ENCODE peak calls at places on chromosomes 6 and 20, in ten cellular contexts. Z is neuronal stem cell; U is heart right ventricle; T is keratinocyte; O is uterus; W is CD8-positive, alpha-beta memory T cell; I is MM.1S; K is mesendoderm; F is endothelial cell of umbilical vein; R is naive thymus-derived CD4-positive, alpha-beta T cell. X is an unnamed sample. For H3K36me3, the result is how much of the 10 kb centered on the place peaks cover.

GRCh38 chr6:108914235-108915022 is 66.2 kb downstream of the ARMC2 start:
- DNase-seq in R (peak), O (no peak), U (no peak), F (no peak), W (peak), Z (no peak), I (no peak), K (peak), T (no peak), X (no peak)

GRCh38 chr20:57693002-57693582 is 16.7 kb downstream of the PMEPA1 start:
- DNase-seq in I (no peak), T (peak), F (no peak), W (no peak), O (no peak), U (no peak), K (peak), Z (no peak), R (no peak), X (no peak)

GRCh38 chr6:28215425-28215824 is 9.7 kb upstream of the ZSCAN9 start:
- DNase-seq in R (no peak), W (no peak), K (no peak), Z (no peak), I (no peak), T (no peak), O (no peak), F (no peak), U (no peak), X (no peak)

GRCh38 chr20:25293910-25294458 is 46.1 kb downstream of the PYGB start:
- DNase-seq in F (no peak), R (no peak), U (no peak), K (no peak), T (no peak), Z (no peak), O (no peak), W (no peak), I (no peak), X (no peak)

GRCh38 chr6:102732908-102733307 is 1339.4 kb downstream of the GRIK2 start:
- DNase-seq in K (no peak), W (no peak), R (no peak), O (no peak), T (no peak), F (no peak), I (no peak), U (no peak), Z (no peak), X (no peak)

GRCh38 chr20:62980970-62981369 is 25.8 kb downstream of the BHLHE23 start:
- DNase-seq in K (no peak), F (no peak), O (no peak), U (no peak), R (peak), W (no peak), I (no peak), T (no peak), Z (no peak), X (no peak)

GRCh38 chr20:40941023-40941655 is 87.5 kb upstream of the TOP1 start:
- DNase-seq in W (no peak), T (no peak), I (no peak), F (no peak), R (no peak), K (no peak), Z (no peak), O (no peak), U (no peak), X (no peak)

GRCh38 chr6:42226251-42227143 is 8.8 kb upstream of the MRPS10 start:
- DNase-seq in U (no peak), F (no peak), T (peak), Z (no peak), K (peak), W (no peak), I (no peak), R (no peak), O (no peak), X (no peak)

GRCh38 chr20:25389381-25389857 is 1.2 kb downstream of the ABHD12 start:
- DNase-seq in T (no peak), W (no peak), I (peak), Z (no peak), F (peak), U (no peak), R (peak), O (no peak), K (peak), X (peak)

GRCh38 chr6:124223596-124223995 is 419.9 kb downstream of the NKAIN2 start:
- DNase-seq in K (peak), W (no peak), U (no peak), Z (no peak), O (no peak), T (no peak), F (no peak), R (no peak), I (no peak), X (no peak)

GRCh38 chr6:124881898-124882579 is 80.2 kb upstream of the RNF217 start:
- DNase-seq in R (no peak), I (no peak), O (no peak), Z (no peak), T (no peak), W (no peak), U (no peak), F (peak), K (peak), X (no peak)

GRCh38 chr6:22737331-22737730 is 168.0 kb downstream of the HDGFL1 start:
- DNase-seq in Z (peak), K (peak), O (peak), U (no peak), I (no peak), R (no peak), T (no peak), F (peak), W (no peak), X (no peak)

GRCh38 chr6:66948106-66948505 is 1241.1 kb upstream of the EYS start:
- DNase-seq in R (no peak), T (no peak), U (no peak), W (no peak), O (no peak), Z (no peak), F (no peak), K (no peak), I (no peak), X (no peak)

GRCh38 chr6:142773859-142774258 is 171.1 kb downstream of the HIVEP2 start:
- DNase-seq in Z (no peak), F (no peak), K (no peak), O (no peak), I (peak), T (no peak), R (peak), U (no peak), W (no peak), X (no peak)

GRCh38 chr6:24332306-24332705 is 25.6 kb downstream of the DCDC2 start:
- DNase-seq in I (no peak), O (no peak), F (no peak), K (peak), R (no peak), U (no peak), T (peak), W (no peak), Z (no peak), X (no peak)

GRCh38 chr6:3844097-3844463 is 5.1 kb upstream of the FAM50B start:
- DNase-seq in F (no peak), I (no peak), W (no peak), O (no peak), U (no peak), R (no peak), K (no peak), Z (no peak), T (no peak), X (no peak)

GRCh38 chr6:20403766-20404640 is 2.3 kb downstream of the E2F3 start:
- DNase-seq in R (peak), W (peak), Z (peak), K (peak), O (peak), I (no peak), U (no peak), T (no peak), F (peak), X (no peak)

GRCh38 chr6:44045672-44046015 is 81.6 kb downstream of the MRPL14 start:
- DNase-seq in K (no peak), F (no peak), T (no peak), O (no peak), I (no peak), Z (no peak), R (no peak), U (peak), W (peak), X (no peak)

GRCh38 chr6:131199568-131200272 is 64.5 kb downstream of the AKAP7 start:
- DNase-seq in F (peak), W (peak), K (peak), U (no peak), Z (peak), R (peak), T (peak), O (no peak), I (peak), X (no peak)

GRCh38 chr20:1383621-1384404 is 9.0 kb downstream of the FKBP1A start:
- DNase-seq in W (no peak), I (no peak), U (no peak), F (no peak), R (no peak), T (no peak), Z (no peak), O (no peak), K (no peak), X (peak)

GRCh38 chr6:144415835-144416237 is 130.7 kb downstream of the UTRN start:
- DNase-seq in I (no peak), Z (no peak), U (no peak), T (peak), W (no peak), K (no peak), O (no peak), F (peak), R (no peak), X (no peak)

GRCh38 chr6:130188207-130188899 is 34.4 kb downstream of the SAMD3 start:
- DNase-seq in K (no peak), T (no peak), I (no peak), Z (no peak), R (no peak), O (no peak), W (no peak), U (no peak), F (no peak), X (no peak)

GRCh38 chr6:130187335-130188206 is 35.2 kb downstream of the SAMD3 start:
- DNase-seq in K (no peak), U (no peak), I (no peak), F (no peak), Z (no peak), O (no peak), W (no peak), T (no peak), R (no peak), X (no peak)

GRCh38 chr6:130190701-130191375 is 31.9 kb downstream of the SAMD3 start:
- DNase-seq in I (no peak), R (no peak), F (no peak), K (no peak), T (no peak), W (no peak), Z (no peak), U (no peak), O (no peak), X (no peak)

GRCh38 chr6:130189691-130190459 is 32.9 kb downstream of the SAMD3 start:
- DNase-seq in R (peak), O (no peak), W (no peak), I (no peak), Z (no peak), T (no peak), F (no peak), U (no peak), K (no peak), X (no peak)

GRCh38 chr6:130191376-130191702 is 31.4 kb downstream of the SAMD3 start:
- DNase-seq in T (no peak), F (no peak), U (no peak), W (no peak), I (no peak), K (no peak), O (no peak), Z (no peak), R (no peak), X (no peak)
- H3K27ac ChIP-seq in T (no peak), F (no peak), U (no peak), W (no peak), I (no peak), K (no peak), O (no peak), Z (no peak), R (peak), X (no peak)

GRCh38 chr20:35120012-35120701 is 27.0 kb downstream of the EDEM2 start:
- DNase-seq in O (no peak), F (peak), W (no peak), I (no peak), Z (no peak), K (no peak), R (no peak), T (no peak), U (no peak), X (no peak)

GRCh38 chr20:35115606-35116005 is 23.0 kb upstream of the TRPC4AP start:
- DNase-seq in F (no peak), O (no peak), I (no peak), Z (no peak), U (no peak), W (no peak), T (no peak), R (no peak), K (no peak), X (no peak)

GRCh38 chr20:35116258-35116657 is 23.7 kb upstream of the TRPC4AP start:
- DNase-seq in W (no peak), F (no peak), R (no peak), T (no peak), U (no peak), K (no peak), O (no peak), Z (no peak), I (no peak), X (no peak)

GRCh38 chr20:35117148-35117547 is 24.5 kb upstream of the TRPC4AP start:
- DNase-seq in I (no peak), F (no peak), O (no peak), K (no peak), T (no peak), Z (no peak), R (no peak), U (no peak), W (no peak), X (no peak)

GRCh38 chr20:35117629-35118028 is 25.0 kb upstream of the TRPC4AP start:
- DNase-seq in K (no peak), T (no peak), F (no peak), I (no peak), U (no peak), W (no peak), R (no peak), Z (no peak), O (no peak), X (no peak)
- H3K36me3 ChIP-seq in K (under half), T (under half), F (under half), I (under half), U (half or more), W (under half), R (under half), Z (under half), O (under half), X (under half)

DNA sequence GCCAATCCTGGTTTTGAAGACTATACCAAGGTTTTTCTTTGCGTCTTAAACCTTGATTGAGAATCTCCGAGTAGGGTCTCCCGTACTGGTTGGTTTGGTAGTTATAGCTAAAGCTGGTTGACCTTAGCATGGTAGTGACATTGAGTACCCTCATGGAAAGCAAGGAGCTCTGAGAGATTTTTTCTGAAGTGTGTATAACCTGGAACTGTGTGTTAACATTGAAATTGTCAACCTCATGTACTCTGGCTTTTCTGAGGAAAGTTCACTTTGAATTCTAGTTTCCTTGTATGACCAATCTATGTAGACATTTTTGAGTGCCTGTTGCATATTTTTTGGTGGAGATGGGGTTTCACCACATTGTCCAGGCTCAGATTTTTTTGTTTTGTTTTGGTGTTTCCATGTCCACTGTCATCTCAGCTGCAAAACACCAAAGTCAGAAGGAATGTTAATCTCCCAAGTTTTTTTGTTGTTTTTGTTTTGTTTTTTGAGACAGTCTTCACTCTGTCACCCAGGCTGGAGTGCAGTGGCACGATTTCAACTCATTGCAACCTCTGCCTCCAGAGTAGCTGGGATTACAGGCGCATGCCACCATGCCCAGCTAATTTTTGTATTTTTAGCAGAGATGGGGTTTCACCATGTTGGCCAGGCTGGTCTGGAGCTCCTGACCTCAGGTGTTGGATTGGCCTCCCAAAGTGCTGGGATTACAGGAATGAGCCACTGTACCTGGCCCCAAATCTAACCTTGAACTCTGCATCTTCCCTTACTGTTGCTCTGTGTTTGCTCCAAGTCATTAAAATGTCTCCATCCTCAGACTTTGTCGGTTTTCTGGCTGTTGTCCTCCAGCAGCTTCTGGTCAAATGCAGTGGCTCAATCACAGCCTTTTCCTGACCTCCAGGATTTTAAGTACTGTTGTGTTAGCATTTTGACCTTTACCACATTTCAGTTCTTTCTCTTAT is 4.3 kb downstream of the RPS12 start:
- DNase-seq in T (no peak), O (no peak), U (no peak), W (no peak), Z (no peak), F (no peak), K (no peak), R (no peak), I (no peak), X (no peak)
- H3K4me3 ChIP-seq in T (no peak), O (no peak), U (no peak), W (no peak), Z (no peak), F (no peak), K (no peak), R (no peak), I (no peak), X (no peak)

GRCh38 chr20:31689141-31689540 is 33.5 kb downstream of the BCL2L1 start:
- DNase-seq in O (no peak), R (no peak), T (no peak), I (no peak), K (no peak), F (no peak), Z (no peak), U (no peak), W (no peak), X (no peak)
- H3K27ac ChIP-seq in O (no peak), R (no peak), T (no peak), I (peak), K (no peak), F (no peak), Z (no peak), U (peak), W (peak), X (no peak)

X was measured in lung.